ENCODE peak calls at places on chromosome 12, in four cellular contexts. S is heart right ventricle; R is dorsolateral prefrontal cortex; G is CD4-positive, alpha-beta T cell. M is an unnamed sample.

GRCh38 chr12:1776139-1776975 is 44.0 kb upstream of the LRTM2 start:
- DNase-seq in S (no peak), R (no peak), G (no peak), M (no peak)

GRCh38 chr12:116135209-116135930 is 142.1 kb downstream of the MED13L start:
- DNase-seq in S (no peak), R (no peak), G (no peak), M (no peak)

GRCh38 chr12:109503611-109504010 is 26.2 kb downstream of the UBE3B start:
- DNase-seq in S (no peak), R (no peak), G (no peak), M (no peak)

GRCh38 chr12:95990136-95990535 is 6.0 kb downstream of the HAL start:
- DNase-seq in S (no peak), R (no peak), G (no peak), M (no peak)

GRCh38 chr12:43988838-43989560 is 153.1 kb downstream of the TMEM117 start:
- DNase-seq in S (no peak), R (no peak), G (no peak), M (no peak)

GRCh38 chr12:82203076-82203475 is 155.1 kb downstream of the CCDC59 start:
- DNase-seq in S (no peak), R (no peak), G (no peak), M (no peak)

GRCh38 chr12:120367252-120367923 is 1.6 kb downstream of the MSI1 start:
- DNase-seq in S (no peak), R (no peak), G (no peak), M (no peak)

GRCh38 chr12:120466560-120467315 is 2.8 kb downstream of the SRSF9 start:
- DNase-seq in S (no peak), R (peak), G (peak), M (no peak)

GRCh38 chr12:104964167-104964566 is 6.1 kb upstream of the SLC41A2 start:
- DNase-seq in S (no peak), R (no peak), G (no peak), M (no peak)

GRCh38 chr12:113161415-113162016 is 12.0 kb downstream of the CFAP73 start:
- DNase-seq in S (no peak), R (peak), G (no peak), M (peak)

GRCh38 chr12:27194644-27195043 is 49.4 kb upstream of the STK38L start:
- DNase-seq in S (no peak), R (no peak), G (no peak), M (no peak)

GRCh38 chr12:94614288-94614721 is 36.1 kb downstream of the TMCC3 start:
- DNase-seq in S (no peak), R (no peak), G (no peak), M (no peak)

GRCh38 chr12:46360908-46361666 is 11.5 kb downstream of the SLC38A2 start:
- DNase-seq in S (no peak), R (no peak), G (no peak), M (no peak)

GRCh38 chr12:9636807-9637206 is 29.1 kb upstream of the KLRB1 start:
- DNase-seq in S (no peak), R (no peak), G (no peak), M (no peak)

DNA sequence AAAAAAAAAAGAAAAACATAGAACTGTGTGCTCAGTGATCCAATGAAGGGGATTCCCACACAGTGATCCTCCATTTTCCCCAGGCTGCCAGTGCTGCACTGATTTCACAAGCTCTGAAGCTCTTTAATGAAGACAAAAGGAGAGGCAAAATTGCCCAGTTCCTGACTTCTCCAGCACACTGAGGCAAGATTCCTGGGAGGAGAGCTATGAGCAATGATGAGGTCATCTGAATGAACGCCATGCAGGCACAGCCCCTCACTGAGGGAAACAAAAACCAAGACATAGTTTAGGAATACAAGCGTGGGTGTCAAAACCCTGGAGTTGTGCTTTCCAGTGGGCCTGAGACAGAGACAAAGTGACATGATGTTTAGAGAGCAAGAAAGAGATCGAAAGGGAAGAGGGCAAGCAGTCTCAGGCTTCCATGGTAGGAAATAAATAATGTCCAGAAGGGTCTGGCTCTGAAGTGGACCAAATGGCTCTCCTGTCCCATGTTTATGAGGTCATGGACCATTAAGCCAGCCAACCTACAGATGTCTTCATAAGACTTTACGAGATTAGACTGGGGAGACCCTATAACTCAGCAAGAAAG is 40.9 kb upstream of the SMUG1 start:
- DNase-seq in S (no peak), R (no peak), G (no peak), M (no peak)
- H3K27ac ChIP-seq in S (peak), R (no peak), G (no peak), M (no peak)

GRCh38 chr12:49054524-49054923 is 6.1 kb downstream of the KMT2D start:
- DNase-seq in S (no peak), R (no peak), G (no peak), M (no peak)

GRCh38 chr12:49054096-49054495 is 6.5 kb downstream of the KMT2D start:
- DNase-seq in S (no peak), R (no peak), G (no peak), M (no peak)

GRCh38 chr12:49055092-49055491 is 5.5 kb downstream of the KMT2D start:
- DNase-seq in S (no peak), R (no peak), G (no peak), M (no peak)

GRCh38 chr12:49057888-49058287 is 2.7 kb downstream of the KMT2D start:
- DNase-seq in S (no peak), R (no peak), G (no peak), M (no peak)

DNA sequence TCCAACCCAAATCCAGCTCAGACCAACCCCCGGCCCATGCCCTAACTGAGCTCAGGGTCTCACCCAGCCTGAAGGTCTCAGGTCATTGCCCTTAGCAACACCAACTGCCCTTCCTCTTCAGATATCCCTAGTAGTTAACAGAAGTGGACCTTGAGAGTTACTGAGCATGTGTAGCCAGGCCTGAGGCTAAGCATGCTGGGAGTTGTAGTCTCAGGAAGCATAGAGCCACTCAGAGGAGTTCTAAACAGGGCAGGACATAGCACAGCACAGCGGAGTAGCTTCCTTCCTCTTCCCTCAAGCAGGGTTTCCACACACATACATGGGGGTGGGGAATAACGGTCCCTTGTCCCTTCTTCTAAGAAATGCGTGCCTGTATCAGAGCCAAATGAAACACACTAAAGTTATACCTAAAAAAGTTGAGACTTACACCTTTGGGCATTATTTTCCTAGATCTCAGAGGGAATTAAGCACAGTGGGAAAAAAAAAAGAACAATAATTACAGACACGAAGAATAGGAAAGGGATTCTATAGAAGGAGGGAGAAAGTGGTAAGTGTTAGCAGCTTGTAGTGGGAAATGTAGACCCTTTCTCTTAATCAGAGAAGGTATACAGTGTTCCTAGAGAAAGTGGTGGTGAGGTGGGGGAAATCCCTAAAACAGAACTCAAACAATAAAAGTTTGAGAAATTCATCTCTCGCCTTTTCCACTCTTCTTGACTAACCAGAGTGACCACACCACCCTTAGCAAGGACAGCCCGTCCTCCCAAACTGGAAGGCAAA is 4.4 kb downstream of the KMT2D start:
- DNase-seq in S (no peak), R (peak), G (peak), M (peak)
- H3K27ac ChIP-seq in S (no peak), R (no peak), G (peak), M (no peak)

GRCh38 chr12:25266522-25266921 is 15.8 kb upstream of the KRAS start:
- DNase-seq in S (no peak), R (no peak), G (no peak), M (no peak)

GRCh38 chr12:25262696-25263095 is 12.0 kb upstream of the KRAS start:
- DNase-seq in S (no peak), R (no peak), G (no peak), M (no peak)

GRCh38 chr12:25264862-25265261 is 14.1 kb upstream of the KRAS start:
- DNase-seq in S (no peak), R (no peak), G (no peak), M (no peak)

GRCh38 chr12:25263594-25263993 is 12.9 kb upstream of the KRAS start:
- DNase-seq in S (no peak), R (no peak), G (no peak), M (no peak)

GRCh38 chr12:25264015-25264582 is 13.4 kb upstream of the KRAS start:
- DNase-seq in S (no peak), R (no peak), G (no peak), M (no peak)
- H3K27ac ChIP-seq in S (no peak), R (no peak), G (no peak), M (no peak)

GRCh38 chr12:83848702-83849101 is 1063.9 kb downstream of the SLC6A15 start:
- DNase-seq in S (no peak), R (no peak), G (no peak), M (no peak)

GRCh38 chr12:83841620-83842019 is 1071.0 kb downstream of the SLC6A15 start:
- DNase-seq in S (no peak), R (no peak), G (no peak), M (no peak)

GRCh38 chr12:83843531-83843930 is 1069.1 kb downstream of the SLC6A15 start:
- DNase-seq in S (no peak), R (no peak), G (no peak), M (no peak)
- H3K27ac ChIP-seq in S (no peak), R (no peak), G (no peak), M (no peak)